ENCODE peak calls at places on chromosomes 11 and 22, in nine cellular contexts. B, V, Y, O, Q, R, F, M and D are unnamed samples.

GRCh38 chr11:58596621-58597020 is 17.8 kb downstream of the ZFP91 start:
- DNase-seq in B (no peak), V (no peak), Y (no peak), O (no peak), Q (no peak), R (no peak), F (no peak), M (no peak), D (no peak)

GRCh38 chr22:39175127-39176066 is 22.9 kb upstream of the CBX7 start:
- DNase-seq in B (no peak), V (no peak), Y (no peak), O (no peak), Q (no peak), R (no peak), F (no peak), M (no peak), D (peak)

GRCh38 chr11:128734439-128735224 is 40.8 kb downstream of the FLI1 start:
- DNase-seq in B (peak), V (no peak), Y (no peak), O (no peak), Q (no peak), R (no peak), F (no peak), M (no peak), D (no peak)

GRCh38 chr11:65492387-65492636 is 6.5 kb upstream of the MALAT1 start:
- DNase-seq in B (no peak), V (no peak), Y (no peak), O (no peak), Q (no peak), R (no peak), F (no peak), M (no peak), D (no peak)

GRCh38 chr11:73818838-73819237 is 31.2 kb downstream of the MRPL48 start:
- DNase-seq in B (no peak), V (no peak), Y (no peak), O (no peak), Q (no peak), R (no peak), F (no peak), M (no peak), D (no peak)

GRCh38 chr11:12862761-12863469 is 146.2 kb upstream of the RASSF10 start:
- DNase-seq in B (no peak), V (peak), Y (no peak), O (peak), Q (peak), R (no peak), F (no peak), M (no peak), D (no peak)

GRCh38 chr11:119888119-119888518 is 159.1 kb upstream of the NECTIN1 start:
- DNase-seq in B (no peak), V (no peak), Y (no peak), O (no peak), Q (no peak), R (no peak), F (no peak), M (no peak), D (no peak)

GRCh38 chr11:6238902-6239301 is at the start of gene CNGA4:
- DNase-seq in B (no peak), V (no peak), Y (peak), O (no peak), Q (no peak), R (no peak), F (no peak), M (no peak), D (no peak)

GRCh38 chr11:79702303-79702702 is 261.5 kb upstream of the TENM4 start:
- DNase-seq in B (no peak), V (no peak), Y (no peak), O (no peak), Q (no peak), R (no peak), F (no peak), M (no peak), D (no peak)

GRCh38 chr11:57377098-57377497 is 3.9 kb downstream of the PRG3 start:
- DNase-seq in B (no peak), V (no peak), Y (no peak), O (no peak), Q (no peak), R (no peak), F (no peak), M (no peak), D (no peak)

GRCh38 chr11:125637840-125638239 is 12.9 kb downstream of the CHEK1 start:
- DNase-seq in B (no peak), V (no peak), Y (no peak), O (no peak), Q (no peak), R (no peak), F (no peak), M (no peak), D (no peak)

GRCh38 chr11:113673566-113674396 is 32.3 kb downstream of the TMPRSS5 start:
- DNase-seq in B (no peak), V (no peak), Y (no peak), O (no peak), Q (no peak), R (no peak), F (no peak), M (no peak), D (no peak)

GRCh38 chr11:10450451-10451398 is 4.3 kb upstream of the AMPD3 start:
- DNase-seq in B (peak), V (no peak), Y (peak), O (peak), Q (peak), R (peak), F (peak), M (no peak), D (no peak)

GRCh38 chr11:15649371-15650104 is 534.8 kb downstream of the INSC start:
- DNase-seq in B (no peak), V (no peak), Y (no peak), O (no peak), Q (no peak), R (no peak), F (no peak), M (no peak), D (no peak)

GRCh38 chr11:8084352-8084751 is 3.3 kb downstream of the TUB start:
- DNase-seq in B (no peak), V (no peak), Y (no peak), O (no peak), Q (no peak), R (no peak), F (no peak), M (no peak), D (no peak)